ENCODE peak calls at places on chromosomes 3 and 15, in four cellular contexts. L is tibial artery, X is endothelial cell of umbilical vein, H is fibroblast of lung. P is an unnamed sample.

GRCh38 chr15:73900129-73900712 is 26.0 kb upstream of the LOXL1 start:
- DNase-seq in L (peak), X (no peak), H (no peak), P (peak)

GRCh38 chr3:52128118-52128683 is 26.0 kb downstream of the POC1A start:
- DNase-seq in L (no peak), X (peak), H (peak), P (peak)

GRCh38 chr15:36330598-36330997 is 248.8 kb upstream of the CDIN1 start:
- DNase-seq in L (no peak), X (no peak), H (no peak), P (peak)

GRCh38 chr3:170301404-170301803 is 56.1 kb upstream of the SKIL start:
- DNase-seq in L (no peak), X (peak), H (peak), P (peak)

GRCh38 chr3:31050296-31050695 is 155.8 kb upstream of the GADL1 start:
- DNase-seq in L (no peak), X (no peak), H (no peak), P (no peak)

GRCh38 chr15:25859838-25860645 is 3.1 kb downstream of the ATP10A start:
- DNase-seq in L (peak), X (no peak), H (peak), P (peak)

GRCh38 chr15:59396660-59397059 is 24.0 kb upstream of the MYO1E start:
- DNase-seq in L (no peak), X (no peak), H (no peak), P (no peak)

GRCh38 chr15:62426387-62426956 is 261.4 kb upstream of the C2CD4B start:
- DNase-seq in L (peak), X (no peak), H (no peak), P (no peak)

GRCh38 chr3:137420198-137420995 is 343.7 kb upstream of the SOX14 start:
- DNase-seq in L (no peak), X (no peak), H (no peak), P (no peak)

GRCh38 chr15:62928242-62928995 is 114.1 kb upstream of the TPM1 start:
- DNase-seq in L (peak), X (peak), H (peak), P (peak)

GRCh38 chr3:9007213-9007612 is 43.9 kb upstream of the RAD18 start:
- DNase-seq in L (no peak), X (no peak), H (no peak), P (no peak)

GRCh38 chr15:28892789-28893610 is 7.2 kb downstream of the APBA2 start:
- DNase-seq in L (no peak), X (no peak), H (peak), P (peak)

GRCh38 chr3:172235698-172236097 is 196.3 kb downstream of the FNDC3B start:
- DNase-seq in L (no peak), X (no peak), H (no peak), P (no peak)

GRCh38 chr15:99669250-99669649 is 64.0 kb downstream of the LYSMD4 start:
- DNase-seq in L (no peak), X (no peak), H (no peak), P (no peak)

GRCh38 chr3:193590088-193590856 is 2.7 kb upstream of the OPA1 start:
- DNase-seq in L (no peak), X (peak), H (peak), P (peak)

GRCh38 chr3:193593666-193594025 is 638 bp downstream of the OPA1 start:
- DNase-seq in L (no peak), X (peak), H (peak), P (peak)

GRCh38 chr3:193594946-193595689 is 2.1 kb downstream of the OPA1 start:
- DNase-seq in L (no peak), X (no peak), H (no peak), P (peak)

GRCh38 chr3:193595939-193596487 is 3.0 kb downstream of the OPA1 start:
- DNase-seq in L (no peak), X (no peak), H (no peak), P (no peak)

GRCh38 chr3:193592841-193593665 is at the start of gene OPA1:
- DNase-seq in L (peak), X (peak), H (peak), P (peak)
- TF ChIP-seq CTCF in L (no peak), X (peak), H (peak), P (peak)

GRCh38 chr3:39154323-39155021 is 1.1 kb upstream of the CSRNP1 start:
- DNase-seq in L (peak), X (no peak), H (no peak), P (peak)

GRCh38 chr3:39150803-39151631 is 2.4 kb downstream of the CSRNP1 start:
- DNase-seq in L (peak), X (peak), H (peak), P (peak)

GRCh38 chr3:39156421-39156820 is 3.0 kb upstream of the CSRNP1 start:
- DNase-seq in L (no peak), X (no peak), H (peak), P (peak)

GRCh38 chr3:39157359-39157758 is 4.0 kb upstream of the CSRNP1 start:
- DNase-seq in L (no peak), X (no peak), H (no peak), P (no peak)

DNA sequence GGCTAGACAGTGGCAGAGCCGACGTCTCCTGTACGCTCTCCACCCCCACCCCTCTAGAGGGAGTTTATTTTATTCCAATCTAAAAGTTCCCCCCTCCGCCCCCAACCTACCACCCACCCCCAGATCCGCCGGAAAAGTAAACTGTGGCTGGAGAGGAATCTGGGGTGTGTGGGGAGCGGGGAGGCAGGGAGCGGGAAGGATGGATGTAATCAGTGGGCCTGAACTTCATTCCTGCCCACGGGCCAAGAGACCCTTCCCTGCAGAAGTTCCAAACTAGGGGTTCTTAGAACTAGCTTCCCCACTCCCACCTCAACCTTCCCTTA is 547 bp upstream of the CSRNP1 start:
- DNase-seq in L (no peak), X (no peak), H (no peak), P (no peak)
- H3K4me3 ChIP-seq in L (peak), X (peak), H (no peak), P (peak)

DNA sequence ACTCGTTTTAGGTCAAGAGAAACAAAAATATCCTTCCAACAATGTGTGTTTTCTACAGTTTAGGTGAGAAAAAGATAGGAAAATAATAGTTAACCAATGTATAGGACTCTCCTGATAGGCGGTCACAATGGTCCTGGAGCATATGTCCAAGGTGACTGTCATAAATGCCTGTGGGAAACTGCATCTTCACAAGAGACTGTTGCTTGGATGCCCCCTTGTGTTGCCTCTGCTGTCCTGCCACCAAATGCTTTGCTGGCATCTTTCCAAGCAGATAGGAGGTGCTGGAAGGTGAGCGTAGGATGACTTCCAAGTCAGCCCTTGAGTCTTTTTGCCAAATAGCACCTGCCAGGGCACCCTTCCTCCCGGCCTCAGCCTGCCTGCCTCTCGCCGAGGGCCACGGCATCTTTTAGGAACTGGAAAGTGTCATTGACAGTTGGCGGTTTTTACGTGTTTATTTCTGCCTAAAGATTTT is 24.1 kb upstream of the SACM1L start:
- DNase-seq in L (no peak), X (peak), H (peak), P (peak)
- TF ChIP-seq CTCF in L (no peak), X (peak), H (peak), P (peak)

DNA sequence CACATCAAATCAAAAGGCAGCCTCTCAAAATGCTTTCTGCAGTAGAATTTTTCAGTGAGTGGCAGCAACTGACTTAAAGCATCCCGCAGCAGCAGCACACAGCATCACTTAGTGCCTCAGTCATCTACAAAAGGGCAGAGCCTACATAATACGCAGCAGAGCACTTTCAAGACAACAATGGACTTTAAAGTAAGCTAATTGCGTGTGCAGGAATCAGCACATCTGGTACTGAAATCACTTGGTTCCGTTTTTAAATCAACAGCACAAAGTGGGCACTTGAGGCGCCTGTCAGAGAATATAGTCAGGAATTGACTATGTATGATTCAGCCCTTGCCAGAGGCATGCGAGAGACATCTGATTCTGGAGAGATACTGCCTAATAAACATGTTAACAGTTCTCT is 656.2 kb upstream of the TGFBR2 start:
- DNase-seq in L (no peak), X (no peak), H (no peak), P (peak)
- H3K4me3 ChIP-seq in L (no peak), X (no peak), H (no peak), P (peak)

DNA sequence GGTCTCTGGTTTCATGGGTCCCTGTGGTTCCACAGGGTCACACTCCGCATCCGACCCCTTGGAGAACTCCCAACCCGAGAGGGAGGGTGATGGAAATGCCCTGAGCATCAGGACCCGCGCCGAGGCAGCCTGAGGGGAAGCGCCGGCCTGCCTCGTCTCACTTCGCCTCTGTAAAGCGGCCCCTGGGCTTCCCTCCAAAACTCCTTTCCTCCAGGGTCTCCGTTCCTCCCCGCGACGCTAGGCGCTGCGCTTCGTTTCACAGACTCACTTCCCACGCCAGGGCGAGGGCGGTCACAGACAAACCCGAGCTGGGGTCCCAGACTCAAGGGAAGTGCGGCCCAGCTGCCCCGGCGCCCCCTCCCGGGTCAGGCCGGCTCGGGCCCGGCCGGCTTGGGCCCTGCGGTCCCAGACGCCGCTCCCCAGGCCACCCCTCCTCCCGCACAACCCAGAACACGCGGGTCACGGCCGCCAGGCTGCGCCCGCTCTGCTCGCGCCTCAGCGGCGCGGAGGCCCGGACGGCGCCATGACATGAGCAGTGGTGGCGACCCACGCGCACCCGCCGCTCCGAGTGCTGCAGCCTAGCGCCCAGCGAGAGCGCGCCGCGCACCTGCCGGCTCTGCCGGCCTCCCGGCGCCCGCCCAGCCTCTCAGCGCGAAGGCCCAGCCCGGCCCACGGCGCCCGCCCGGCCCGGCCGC is 619 bp downstream of the NUP210 start:
- DNase-seq in L (no peak), X (no peak), H (no peak), P (peak)
- TF ChIP-seq CTCF in L (no peak), X (no peak), H (no peak), P (no peak)

GRCh38 chr3:146273721-146274407 is 23.0 kb upstream of the PLSCR4 start:
- DNase-seq in L (no peak), X (peak), H (no peak), P (no peak)

GRCh38 chr3:146271180-146271579 is 20.3 kb upstream of the PLSCR4 start:
- DNase-seq in L (no peak), X (no peak), H (peak), P (no peak)

GRCh38 chr3:146277953-146278631 is 27.2 kb upstream of the PLSCR4 start:
- DNase-seq in L (no peak), X (peak), H (peak), P (peak)

GRCh38 chr3:146274833-146275232 is 23.9 kb upstream of the PLSCR4 start:
- DNase-seq in L (no peak), X (peak), H (peak), P (peak)

DNA sequence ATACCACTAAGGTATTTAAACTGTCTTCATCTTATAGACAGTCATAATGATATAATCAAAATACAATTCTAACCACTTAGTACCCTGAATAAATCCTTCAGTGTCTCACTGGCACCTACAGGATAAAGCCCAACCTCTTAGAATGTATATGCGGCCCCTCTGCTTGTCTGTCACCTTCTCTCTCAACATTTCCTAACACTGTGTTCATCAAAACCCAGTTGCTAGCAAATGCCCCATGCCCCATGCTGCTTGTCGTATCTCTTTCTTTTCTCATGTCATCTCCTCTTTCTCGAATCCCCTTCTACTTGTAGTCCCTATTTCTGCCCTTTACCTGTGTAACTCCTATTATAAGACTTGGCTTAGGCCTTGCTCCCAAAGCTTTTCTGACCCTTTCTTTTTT is 24.6 kb upstream of the PLSCR4 start:
- DNase-seq in L (no peak), X (no peak), H (no peak), P (no peak)
- H3K4me3 ChIP-seq in L (no peak), X (no peak), H (no peak), P (no peak)

DNA sequence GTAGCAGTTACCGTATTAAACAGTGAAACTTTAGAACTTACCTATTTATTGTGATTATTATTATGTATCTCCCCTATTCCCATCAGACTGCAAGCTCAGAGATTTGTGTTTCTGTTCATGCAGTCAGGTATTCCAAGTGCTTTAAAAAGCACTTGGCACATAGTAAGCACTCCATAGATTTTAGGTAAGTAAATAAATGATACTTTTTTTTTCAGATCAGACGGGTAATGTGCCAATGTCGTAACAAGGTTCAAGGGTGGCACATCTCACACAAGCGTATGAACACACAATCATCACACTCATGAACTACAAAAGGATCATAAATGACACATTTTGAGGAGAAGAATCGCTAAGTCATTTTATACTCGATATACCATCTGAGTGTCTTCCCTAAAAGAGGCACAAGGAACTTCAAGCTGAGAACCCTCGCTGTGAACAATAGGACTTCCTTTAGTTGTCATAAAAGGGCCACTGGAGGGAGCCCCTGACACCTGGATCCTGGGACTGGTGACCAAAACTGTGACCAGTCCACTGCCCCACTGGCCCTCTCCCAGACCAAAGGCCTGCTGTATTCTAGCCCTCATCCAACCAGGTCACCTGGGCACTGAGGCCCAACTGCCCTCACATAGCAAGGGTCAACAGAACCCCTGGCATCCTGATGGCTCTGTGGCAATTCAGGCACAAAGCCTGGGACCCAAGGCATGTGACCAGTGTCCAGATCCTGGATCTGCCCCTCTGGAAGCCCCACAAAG is 32.1 kb downstream of the KIF9 start:
- DNase-seq in L (no peak), X (peak), H (peak), P (peak)
- TF ChIP-seq CTCF in L (peak), X (peak), H (peak), P (peak)

DNA sequence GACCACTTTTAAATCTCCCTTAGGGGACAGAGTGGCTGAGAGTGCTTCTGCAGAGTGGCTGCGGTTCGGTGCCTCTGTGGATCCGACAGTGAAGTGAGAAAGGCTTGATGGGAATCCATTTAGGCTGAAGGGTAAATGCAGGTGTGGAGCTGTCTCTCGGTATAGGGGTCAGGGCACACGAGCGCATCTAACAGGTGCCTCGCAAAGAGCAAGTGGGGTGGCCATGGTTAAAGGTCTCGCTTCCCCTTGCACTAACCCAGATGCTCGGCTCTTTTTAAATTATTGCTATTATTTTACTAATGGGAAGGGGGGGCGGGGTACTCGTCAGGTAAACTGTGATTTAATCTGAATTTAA is 598 bp upstream of the GJD2 start:
- DNase-seq in L (no peak), X (no peak), H (no peak), P (no peak)
- H3K4me3 ChIP-seq in L (no peak), X (no peak), H (no peak), P (no peak)

DNA sequence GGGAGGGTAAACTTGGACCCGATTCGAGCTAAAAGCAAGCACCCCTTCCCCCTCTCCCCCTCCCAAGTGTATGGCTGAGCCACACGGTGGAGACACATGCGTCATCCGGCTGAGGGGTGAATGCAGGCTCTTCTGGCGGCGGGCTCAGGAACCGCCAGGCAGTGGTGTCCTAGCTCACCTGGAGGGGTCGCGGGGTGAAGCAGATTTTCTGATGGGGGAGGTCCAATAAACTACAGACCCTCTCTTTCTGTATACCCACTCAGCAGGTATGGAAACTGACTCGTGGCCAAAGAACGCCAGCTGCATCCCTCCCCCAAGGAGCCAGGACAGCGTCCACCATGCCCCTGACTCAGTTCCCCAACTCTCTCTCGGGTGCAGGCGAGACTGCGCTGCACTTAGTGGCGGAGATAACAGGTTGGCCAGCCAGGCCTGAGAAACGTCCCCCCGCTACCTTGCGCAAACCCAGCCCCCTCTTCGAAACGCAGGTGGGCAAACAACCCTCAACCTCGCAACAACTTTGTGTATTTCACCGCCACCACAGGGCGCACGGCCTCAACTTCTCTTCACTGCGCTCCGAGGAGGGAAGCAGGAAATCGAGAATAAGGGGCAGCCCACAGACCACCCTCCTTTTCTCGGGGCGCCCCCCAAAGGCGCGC is 1.3 kb downstream of the MAGI1 start:
- DNase-seq in L (peak), X (peak), H (peak), P (no peak)
- TF ChIP-seq CTCF in L (peak), X (peak), H (no peak), P (peak)

GRCh38 chr3:16846373-16847078 is 38.2 kb upstream of the PLCL2 start:
- DNase-seq in L (no peak), X (no peak), H (no peak), P (no peak)

GRCh38 chr3:16848007-16848406 is 36.7 kb upstream of the PLCL2 start:
- DNase-seq in L (no peak), X (no peak), H (no peak), P (no peak)

GRCh38 chr3:16844771-16845170 is 40.0 kb upstream of the PLCL2 start:
- DNase-seq in L (no peak), X (no peak), H (no peak), P (no peak)

GRCh38 chr3:16849240-16849639 is 35.5 kb upstream of the PLCL2 start:
- DNase-seq in L (no peak), X (peak), H (peak), P (no peak)

DNA sequence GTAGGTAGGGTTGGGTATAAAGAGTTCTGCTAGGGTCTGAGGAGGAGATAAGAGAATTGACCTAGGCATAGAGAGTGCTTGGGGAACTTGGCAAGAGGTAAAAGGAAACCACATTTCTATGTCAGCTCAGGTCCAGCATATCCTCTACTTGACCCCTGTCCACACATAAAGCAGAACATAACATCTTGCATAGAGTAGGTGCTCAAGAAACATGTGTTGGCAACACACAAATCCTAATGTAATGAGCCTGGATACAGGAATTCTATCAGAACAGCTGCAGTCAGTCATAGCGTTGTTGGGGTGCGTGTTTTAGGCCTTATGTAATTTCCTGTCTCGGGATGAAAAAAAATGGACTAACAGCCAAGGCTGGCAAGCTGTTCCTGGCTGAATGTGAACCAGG is 35.0 kb upstream of the PLCL2 start:
- DNase-seq in L (no peak), X (peak), H (peak), P (peak)
- H3K4me3 ChIP-seq in L (no peak), X (no peak), H (no peak), P (no peak)

P was measured in foreskin fibroblast.